ENCODE peak calls at places on chromosome 18, in eight cellular contexts. U is A549; H is posterior cingulate gyrus; C is CD8-positive, alpha-beta memory T cell; K is breast epithelium; T is substantia nigra; Q is mesenteric fat pad; X is NCI-H1092. V is an unnamed sample.

GRCh38 chr18:23274638-23275482 is 139.6 kb downstream of the CABLES1 start:
- DNase-seq in Q (no peak), U (no peak), T (no peak), K (no peak), X (no peak), H (no peak), C (no peak), V (no peak)

GRCh38 chr18:59127047-59127446 is 12.6 kb upstream of the SEC11C start:
- DNase-seq in C (no peak), H (no peak), U (no peak), T (no peak), X (no peak), Q (no peak), K (no peak), V (no peak)

GRCh38 chr18:68449292-68449691 is 265.6 kb downstream of the TMX3 start:
- DNase-seq in U (no peak), K (no peak), H (no peak), X (no peak), Q (no peak), T (no peak), C (no peak), V (no peak)

GRCh38 chr18:48580782-48581181 is 42.0 kb downstream of the CTIF start:
- DNase-seq in Q (no peak), T (no peak), U (no peak), X (no peak), K (no peak), H (no peak), C (no peak), V (no peak)

GRCh38 chr18:57728941-57729511 is 74.1 kb downstream of the ATP8B1 start:
- DNase-seq in U (no peak), Q (no peak), C (no peak), T (no peak), H (no peak), K (no peak), X (no peak), V (no peak)

GRCh38 chr18:74788657-74789056 is 191.0 kb downstream of the ZNF407 start:
- DNase-seq in C (no peak), T (no peak), U (no peak), X (no peak), K (no peak), H (no peak), Q (no peak), V (no peak)

GRCh38 chr18:8839285-8839684 is 133.9 kb downstream of the MTCL1 start:
- DNase-seq in Q (no peak), C (no peak), T (no peak), K (no peak), X (no peak), H (no peak), U (no peak), V (no peak)

GRCh38 chr18:45775726-45776125 is 49.7 kb upstream of the SIGLEC15 start:
- DNase-seq in C (no peak), K (no peak), T (no peak), X (no peak), H (no peak), U (no peak), Q (no peak), V (no peak)

GRCh38 chr18:10754128-10754527 is 228.3 kb downstream of the NAPG start:
- DNase-seq in Q (no peak), C (no peak), K (no peak), X (no peak), H (no peak), T (no peak), U (no peak), V (no peak)

GRCh38 chr18:68797901-68798300 is at the start of gene CCDC102B:
- DNase-seq in T (no peak), H (no peak), U (no peak), Q (no peak), C (no peak), X (peak; percentile 54), K (no peak), V (no peak)

GRCh38 chr18:63439334-63439733 is 17.1 kb upstream of the VPS4B start:
- DNase-seq in C (peak; percentile 2), H (no peak), X (peak; percentile 36), U (peak; percentile 36), T (no peak), Q (no peak), K (peak; percentile 49), V (peak; percentile 32)

GRCh38 chr18:48153641-48154481 is 223.4 kb upstream of the SMAD2 start:
- DNase-seq in U (no peak), C (no peak), Q (peak; percentile 86), X (no peak), H (no peak), K (no peak), T (no peak), V (no peak)

GRCh38 chr18:13165636-13166423 is 52.7 kb upstream of the LDLRAD4 start:
- DNase-seq in U (no peak), C (no peak), X (no peak), T (no peak), Q (no peak), H (no peak), K (no peak), V (no peak)

GRCh38 chr18:79481041-79481790 is 85.5 kb downstream of the NFATC1 start:
- DNase-seq in Q (no peak), K (no peak), T (no peak), C (no peak), U (no peak), H (no peak), X (no peak), V (no peak)

GRCh38 chr18:61896118-61896517 is 3.3 kb upstream of the RNF152 start:
- DNase-seq in U (no peak), X (no peak), H (no peak), T (no peak), Q (no peak), K (no peak), C (no peak), V (no peak)

GRCh38 chr18:39434223-39434622 is 1868.6 kb upstream of the CELF4 start:
- DNase-seq in T (no peak), C (no peak), H (no peak), U (no peak), X (no peak), K (no peak), Q (no peak), V (no peak)

GRCh38 chr18:44061438-44061837 is 619.2 kb upstream of the SETBP1 start:
- DNase-seq in T (no peak), C (no peak), X (no peak), H (no peak), Q (no peak), U (no peak), K (no peak), V (no peak)

GRCh38 chr18:8176554-8176953 is 432.7 kb upstream of the RAB12 start:
- DNase-seq in T (no peak), Q (no peak), H (no peak), K (no peak), C (no peak), X (no peak), U (no peak), V (no peak)

GRCh38 chr18:28267878-28268625 is 91.1 kb upstream of the CDH2 start:
- DNase-seq in Q (no peak), K (no peak), U (no peak), X (no peak), C (no peak), H (no peak), T (no peak), V (no peak)

GRCh38 chr18:48663931-48664847 is 125.4 kb downstream of the CTIF start:
- DNase-seq in Q (peak; percentile 91), H (peak; percentile 66), U (peak; percentile 60), T (peak; percentile 63), C (peak; percentile 29), K (peak; percentile 49), X (peak; percentile 40), V (peak; percentile 48)

GRCh38 chr18:57175550-57175949 is 28.7 kb downstream of the BOD1L2 start:
- DNase-seq in T (no peak), K (no peak), C (no peak), X (no peak), U (no peak), H (no peak), Q (no peak), V (no peak)

GRCh38 chr18:76446746-76447267 is 48.2 kb downstream of the ZNF516 start:
- DNase-seq in U (no peak), X (no peak), Q (no peak), T (no peak), K (no peak), C (no peak), H (no peak), V (no peak)

GRCh38 chr18:36593001-36593400 is 235.8 kb downstream of the TPGS2 start:
- DNase-seq in U (no peak), K (no peak), Q (no peak), C (no peak), X (no peak), T (no peak), H (no peak), V (no peak)

GRCh38 chr18:30093376-30093775 is 949.2 kb downstream of the DSC3 start:
- DNase-seq in U (no peak), C (no peak), Q (no peak), K (no peak), H (no peak), T (no peak), X (no peak), V (no peak)

GRCh38 chr18:76822510-76823165 is at the start of gene ZNF236:
- DNase-seq in X (peak; percentile 73), C (peak; percentile 56), H (peak; percentile 50), T (peak; percentile 67), K (peak; percentile 50), U (peak; percentile 34), Q (peak; percentile 90), V (peak; percentile 85)

GRCh38 chr18:22346968-22347611 is 70.6 kb downstream of the CTAGE1 start:
- DNase-seq in H (no peak), C (no peak), U (no peak), T (no peak), K (no peak), X (no peak), Q (no peak), V (no peak)

V was measured in memory B cell.